ENCODE peak calls at places on chromosomes 16 and 17, in seven cellular contexts. One of them, this sample, is unnamed.

GRCh38 chr17:700504-701094 is 14.0 kb downstream of the VPS53 start:
- DNase-seq in H1: no peak
- DNase-seq in GM12892: peak
- DNase-seq in K562: peak
- DNase-seq in HepG2: no peak
- DNase-seq in GM12878: no peak
- DNase-seq in SK-N-SH: peak
- DNase-seq in this sample: peak

GRCh38 chr16:79363484-79363883 is 237.1 kb downstream of the MAF start:
- DNase-seq in H1: no peak
- DNase-seq in GM12892: no peak
- DNase-seq in K562: no peak
- DNase-seq in HepG2: no peak
- DNase-seq in GM12878: no peak
- DNase-seq in SK-N-SH: no peak
- DNase-seq in this sample: no peak

GRCh38 chr17:46876353-46876887 is 25.0 kb downstream of the WNT9B start:
- DNase-seq in H1: no peak
- DNase-seq in GM12892: no peak
- DNase-seq in K562: peak
- DNase-seq in HepG2: peak
- DNase-seq in GM12878: no peak
- DNase-seq in SK-N-SH: peak
- DNase-seq in this sample: peak

GRCh38 chr16:57761301-57761700 is 25.7 kb downstream of the KATNB1 start:
- DNase-seq in H1: no peak
- DNase-seq in GM12892: no peak
- DNase-seq in K562: no peak
- DNase-seq in HepG2: no peak
- DNase-seq in GM12878: no peak
- DNase-seq in SK-N-SH: no peak
- DNase-seq in this sample: no peak

GRCh38 chr16:75599452-75600277 is 23.4 kb downstream of the ADAT1 start:
- DNase-seq in H1: no peak
- DNase-seq in GM12892: no peak
- DNase-seq in K562: no peak
- DNase-seq in HepG2: no peak
- DNase-seq in GM12878: no peak
- DNase-seq in SK-N-SH: no peak
- DNase-seq in this sample: no peak

GRCh38 chr16:53152321-53152720 is 97.5 kb downstream of the CHD9 start:
- DNase-seq in H1: no peak
- DNase-seq in GM12892: no peak
- DNase-seq in K562: no peak
- DNase-seq in HepG2: no peak
- DNase-seq in GM12878: no peak
- DNase-seq in SK-N-SH: no peak
- DNase-seq in this sample: no peak

GRCh38 chr16:27444470-27444869 is 42.5 kb downstream of the IL21R start:
- DNase-seq in H1: no peak
- DNase-seq in GM12892: no peak
- DNase-seq in K562: no peak
- DNase-seq in HepG2: no peak
- DNase-seq in GM12878: no peak
- DNase-seq in SK-N-SH: no peak
- DNase-seq in this sample: no peak

GRCh38 chr16:47887496-47887895 is 268.3 kb downstream of the ABCC12 start:
- DNase-seq in H1: peak
- DNase-seq in GM12892: no peak
- DNase-seq in K562: no peak
- DNase-seq in HepG2: no peak
- DNase-seq in GM12878: no peak
- DNase-seq in SK-N-SH: no peak
- DNase-seq in this sample: no peak

GRCh38 chr16:70684146-70685060 is 1.4 kb downstream of the MTSS2 start:
- DNase-seq in H1: no peak
- DNase-seq in GM12892: no peak
- DNase-seq in K562: no peak
- DNase-seq in HepG2: no peak
- DNase-seq in GM12878: no peak
- DNase-seq in SK-N-SH: no peak
- DNase-seq in this sample: no peak

GRCh38 chr17:62627219-62627903 is at the start of gene MRC2:
- DNase-seq in H1: no peak
- DNase-seq in GM12892: peak
- DNase-seq in K562: peak
- DNase-seq in HepG2: no peak
- DNase-seq in GM12878: no peak
- DNase-seq in SK-N-SH: peak
- DNase-seq in this sample: peak

GRCh38 chr17:72301887-72302286 is 181.1 kb downstream of the SOX9 start:
- DNase-seq in H1: no peak
- DNase-seq in GM12892: no peak
- DNase-seq in K562: no peak
- DNase-seq in HepG2: no peak
- DNase-seq in GM12878: no peak
- DNase-seq in SK-N-SH: no peak
- DNase-seq in this sample: no peak

GRCh38 chr17:43217614-43218087 is 6.0 kb downstream of the TMEM106A start:
- DNase-seq in H1: no peak
- DNase-seq in GM12892: no peak
- DNase-seq in K562: no peak
- DNase-seq in HepG2: no peak
- DNase-seq in GM12878: no peak
- DNase-seq in SK-N-SH: no peak
- DNase-seq in this sample: no peak

GRCh38 chr16:12337776-12338655 is 361.5 kb downstream of the SNX29 start:
- DNase-seq in H1: no peak
- DNase-seq in GM12892: no peak
- DNase-seq in K562: no peak
- DNase-seq in HepG2: no peak
- DNase-seq in GM12878: no peak
- DNase-seq in SK-N-SH: no peak
- DNase-seq in this sample: no peak

GRCh38 chr17:72461757-72462156 is 340.9 kb downstream of the SOX9 start:
- DNase-seq in H1: no peak
- DNase-seq in GM12892: no peak
- DNase-seq in K562: no peak
- DNase-seq in HepG2: no peak
- DNase-seq in GM12878: no peak
- DNase-seq in SK-N-SH: no peak
- DNase-seq in this sample: no peak

GRCh38 chr16:77898671-77899211 is 110.4 kb downstream of the VAT1L start:
- DNase-seq in H1: no peak
- DNase-seq in GM12892: no peak
- DNase-seq in K562: no peak
- DNase-seq in HepG2: no peak
- DNase-seq in GM12878: no peak
- DNase-seq in SK-N-SH: no peak
- DNase-seq in this sample: no peak

GRCh38 chr17:22270381-22270780 is 578.1 kb downstream of the KCNJ18 start:
- DNase-seq in H1: no peak
- DNase-seq in GM12892: no peak
- DNase-seq in K562: no peak
- DNase-seq in HepG2: no peak
- DNase-seq in GM12878: no peak
- DNase-seq in SK-N-SH: no peak
- DNase-seq in this sample: no peak

GRCh38 chr17:53032861-53033271 is 789.9 kb upstream of the KIF2B start:
- DNase-seq in H1: peak
- DNase-seq in GM12892: no peak
- DNase-seq in K562: no peak
- DNase-seq in HepG2: peak
- DNase-seq in GM12878: no peak
- DNase-seq in SK-N-SH: peak
- DNase-seq in this sample: no peak

GRCh38 chr16:50500171-50500874 is 47.9 kb upstream of the NKD1 start:
- DNase-seq in H1: no peak
- DNase-seq in GM12892: no peak
- DNase-seq in K562: no peak
- DNase-seq in HepG2: no peak
- DNase-seq in GM12878: no peak
- DNase-seq in SK-N-SH: no peak
- DNase-seq in this sample: no peak

GRCh38 chr17:50299776-50300175 is 25.5 kb downstream of the TMEM92 start:
- DNase-seq in H1: no peak
- DNase-seq in GM12892: no peak
- DNase-seq in K562: no peak
- DNase-seq in HepG2: no peak
- DNase-seq in GM12878: no peak
- DNase-seq in SK-N-SH: no peak
- DNase-seq in this sample: no peak

GRCh38 chr16:87178177-87178863 is 138.9 kb downstream of the C16orf95 start:
- DNase-seq in H1: no peak
- DNase-seq in GM12892: no peak
- DNase-seq in K562: no peak
- DNase-seq in HepG2: no peak
- DNase-seq in GM12878: no peak
- DNase-seq in SK-N-SH: peak
- DNase-seq in this sample: no peak

GRCh38 chr16:57987441-57988177 is 12.9 kb downstream of the ZNF319 start:
- DNase-seq in H1: no peak
- DNase-seq in GM12892: no peak
- DNase-seq in K562: no peak
- DNase-seq in HepG2: no peak
- DNase-seq in GM12878: no peak
- DNase-seq in SK-N-SH: no peak
- DNase-seq in this sample: no peak

DNA sequence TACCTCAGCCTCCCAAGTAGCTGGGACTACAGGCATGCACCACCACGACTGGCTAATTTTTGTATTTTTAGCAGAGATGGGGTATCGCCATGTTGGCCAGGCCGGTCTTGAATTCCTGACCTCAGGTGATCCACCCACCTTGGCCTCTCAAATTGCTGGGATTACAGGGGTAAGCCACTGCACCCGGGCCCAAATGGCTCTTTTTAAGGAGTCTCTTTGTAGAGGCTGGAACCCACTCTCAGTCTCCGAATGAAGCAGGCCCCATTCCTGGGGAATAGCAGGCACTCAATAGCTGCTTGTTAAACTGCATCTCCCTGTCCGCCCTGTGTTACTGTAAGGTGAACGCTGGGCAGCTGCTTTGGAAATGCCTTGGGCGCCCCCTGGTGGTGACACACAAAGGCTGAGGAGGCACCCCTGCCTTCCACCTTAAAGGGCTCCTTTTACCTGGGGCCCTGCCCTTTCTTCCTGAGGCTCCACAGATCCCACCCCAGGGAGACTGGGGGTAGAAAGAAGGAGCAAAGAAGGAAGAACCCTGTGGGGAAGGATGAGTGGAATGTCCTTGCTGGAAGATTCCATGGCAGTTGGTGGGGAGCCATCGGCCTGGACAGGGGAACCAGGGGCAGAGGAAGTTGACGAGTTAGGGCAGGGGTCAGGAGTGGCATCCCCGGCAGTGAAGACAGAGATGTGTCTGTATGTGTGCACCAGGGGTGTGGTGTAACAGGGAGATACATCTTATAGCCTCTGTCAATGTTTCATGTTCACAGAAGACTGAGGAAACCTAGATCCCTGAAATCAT is 6.1 kb upstream of the SP2 start:
- DNase-seq in H1: peak
- DNase-seq in GM12892: peak
- DNase-seq in K562: peak
- DNase-seq in HepG2: peak
- DNase-seq in GM12878: no peak
- DNase-seq in SK-N-SH: peak
- DNase-seq in this sample: peak
- TF ChIP-seq POLR2AphosphoS5 in H1: no peak
- TF ChIP-seq POLR2AphosphoS5 in GM12892: no peak
- TF ChIP-seq POLR2AphosphoS5 in K562: no peak
- TF ChIP-seq POLR2AphosphoS5 in HepG2: no peak
- TF ChIP-seq POLR2AphosphoS5 in GM12878: no peak
- TF ChIP-seq POLR2AphosphoS5 in SK-N-SH: no peak
- TF ChIP-seq POLR2AphosphoS5 in this sample: no peak

GRCh38 chr17:57895382-57896060 is 45.7 kb upstream of the MRPS23 start:
- DNase-seq in H1: no peak
- DNase-seq in GM12892: no peak
- DNase-seq in K562: no peak
- DNase-seq in HepG2: no peak
- DNase-seq in GM12878: no peak
- DNase-seq in SK-N-SH: no peak
- DNase-seq in this sample: no peak
- TF ChIP-seq TAF1 in H1: no peak
- TF ChIP-seq TAF1 in GM12892: no peak
- TF ChIP-seq TAF1 in K562: no peak
- TF ChIP-seq TAF1 in HepG2: no peak
- TF ChIP-seq TAF1 in GM12878: no peak
- TF ChIP-seq TAF1 in SK-N-SH: no peak
- TF ChIP-seq TAF1 in this sample: no peak

GRCh38 chr16:89319628-89319882 is 102.1 kb downstream of the ZNF778 start:
- DNase-seq in H1: no peak
- DNase-seq in GM12892: no peak
- DNase-seq in K562: peak
- DNase-seq in HepG2: no peak
- DNase-seq in GM12878: no peak
- DNase-seq in SK-N-SH: no peak
- DNase-seq in this sample: no peak
- TF ChIP-seq POLR2AphosphoS5 in H1: no peak
- TF ChIP-seq POLR2AphosphoS5 in GM12892: no peak
- TF ChIP-seq POLR2AphosphoS5 in K562: no peak
- TF ChIP-seq POLR2AphosphoS5 in HepG2: no peak
- TF ChIP-seq POLR2AphosphoS5 in GM12878: no peak
- TF ChIP-seq POLR2AphosphoS5 in SK-N-SH: no peak
- TF ChIP-seq POLR2AphosphoS5 in this sample: no peak

GRCh38 chr17:33935822-33936221 is 319.3 kb upstream of the CCL2 start:
- DNase-seq in H1: no peak
- DNase-seq in GM12892: no peak
- DNase-seq in K562: no peak
- DNase-seq in HepG2: no peak
- DNase-seq in GM12878: no peak
- DNase-seq in SK-N-SH: no peak
- DNase-seq in this sample: no peak

GRCh38 chr17:33936764-33937163 is 318.3 kb upstream of the CCL2 start:
- DNase-seq in H1: no peak
- DNase-seq in GM12892: no peak
- DNase-seq in K562: no peak
- DNase-seq in HepG2: no peak
- DNase-seq in GM12878: no peak
- DNase-seq in SK-N-SH: no peak
- DNase-seq in this sample: no peak

GRCh38 chr17:33932996-33933395 is 322.1 kb upstream of the CCL2 start:
- DNase-seq in H1: no peak
- DNase-seq in GM12892: no peak
- DNase-seq in K562: no peak
- DNase-seq in HepG2: no peak
- DNase-seq in GM12878: no peak
- DNase-seq in SK-N-SH: no peak
- DNase-seq in this sample: no peak

GRCh38 chr17:33939959-33940358 is 315.1 kb upstream of the CCL2 start:
- DNase-seq in H1: no peak
- DNase-seq in GM12892: no peak
- DNase-seq in K562: no peak
- DNase-seq in HepG2: no peak
- DNase-seq in GM12878: no peak
- DNase-seq in SK-N-SH: no peak
- DNase-seq in this sample: no peak

DNA sequence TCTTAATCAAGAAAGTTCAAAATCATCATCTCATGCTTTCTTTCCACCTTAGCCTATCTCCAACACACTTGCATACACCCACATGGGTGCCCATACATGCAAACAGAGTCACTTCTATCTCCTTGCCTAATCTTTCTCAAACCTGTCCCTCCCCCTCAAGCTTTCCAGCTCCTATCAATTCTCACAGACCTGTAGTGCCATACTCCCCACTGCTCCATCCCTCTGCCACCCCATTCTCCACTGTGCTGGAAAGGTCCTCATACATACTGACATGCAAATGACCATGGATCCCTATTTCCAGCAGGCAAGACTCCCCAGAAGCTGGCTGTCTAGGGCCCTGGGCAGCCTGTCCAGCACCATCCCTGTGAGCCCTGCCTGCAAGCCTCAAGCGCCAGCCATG is 320.4 kb upstream of the CCL2 start:
- DNase-seq in H1: no peak
- DNase-seq in GM12892: no peak
- DNase-seq in K562: peak
- DNase-seq in HepG2: no peak
- DNase-seq in GM12878: no peak
- DNase-seq in SK-N-SH: no peak
- DNase-seq in this sample: no peak
- TF ChIP-seq TAF1 in H1: no peak
- TF ChIP-seq TAF1 in GM12892: no peak
- TF ChIP-seq TAF1 in K562: no peak
- TF ChIP-seq TAF1 in HepG2: no peak
- TF ChIP-seq TAF1 in GM12878: no peak
- TF ChIP-seq TAF1 in SK-N-SH: no peak
- TF ChIP-seq TAF1 in this sample: no peak